ENCODE peak calls at places on chromosome 20, in four cellular contexts. One of them, this sample, is unnamed.

GRCh38 chr20:47438464-47439381 is 63.0 kb upstream of the NCOA3 start:
- DNase-seq in Panc1: no peak
- DNase-seq in WERI-Rb-1: no peak
- DNase-seq in CD14-positive monocyte: peak
- DNase-seq in this sample: no peak

GRCh38 chr20:58349586-58349985 is 39.4 kb upstream of the VAPB start:
- DNase-seq in CD14-positive monocyte: no peak
- DNase-seq in Panc1: no peak
- DNase-seq in WERI-Rb-1: no peak
- DNase-seq in this sample: no peak

GRCh38 chr20:23159256-23159922 is 73.3 kb upstream of the CD93 start:
- DNase-seq in CD14-positive monocyte: no peak
- DNase-seq in WERI-Rb-1: peak
- DNase-seq in Panc1: no peak
- DNase-seq in this sample: no peak

GRCh38 chr20:47540443-47541354 is 39.0 kb downstream of the NCOA3 start:
- DNase-seq in CD14-positive monocyte: peak
- DNase-seq in WERI-Rb-1: no peak
- DNase-seq in Panc1: no peak
- DNase-seq in this sample: no peak

GRCh38 chr20:45090481-45090880 is 10.4 kb downstream of the KCNS1 start:
- DNase-seq in CD14-positive monocyte: no peak
- DNase-seq in WERI-Rb-1: no peak
- DNase-seq in Panc1: no peak
- DNase-seq in this sample: no peak

GRCh38 chr20:25549172-25549865 is 36.0 kb downstream of the NINL start:
- DNase-seq in Panc1: no peak
- DNase-seq in WERI-Rb-1: no peak
- DNase-seq in CD14-positive monocyte: no peak
- DNase-seq in this sample: no peak

GRCh38 chr20:39282619-39283092 is 320.5 kb downstream of the DHX35 start:
- DNase-seq in Panc1: no peak
- DNase-seq in CD14-positive monocyte: no peak
- DNase-seq in WERI-Rb-1: no peak
- DNase-seq in this sample: no peak

GRCh38 chr20:50475879-50476292 is 34.3 kb upstream of the PTPN1 start:
- DNase-seq in Panc1: no peak
- DNase-seq in WERI-Rb-1: no peak
- DNase-seq in CD14-positive monocyte: no peak
- DNase-seq in this sample: no peak

GRCh38 chr20:11919046-11919445 is 1.4 kb downstream of the BTBD3 start:
- DNase-seq in WERI-Rb-1: peak
- DNase-seq in Panc1: no peak
- DNase-seq in CD14-positive monocyte: no peak
- DNase-seq in this sample: no peak

GRCh38 chr20:23820493-23820892 is 6.0 kb downstream of the CST2 start:
- DNase-seq in CD14-positive monocyte: no peak
- DNase-seq in WERI-Rb-1: no peak
- DNase-seq in Panc1: no peak
- DNase-seq in this sample: no peak

GRCh38 chr20:40309731-40310130 is 379.3 kb downstream of the MAFB start:
- DNase-seq in WERI-Rb-1: no peak
- DNase-seq in Panc1: no peak
- DNase-seq in CD14-positive monocyte: no peak
- DNase-seq in this sample: no peak

DNA sequence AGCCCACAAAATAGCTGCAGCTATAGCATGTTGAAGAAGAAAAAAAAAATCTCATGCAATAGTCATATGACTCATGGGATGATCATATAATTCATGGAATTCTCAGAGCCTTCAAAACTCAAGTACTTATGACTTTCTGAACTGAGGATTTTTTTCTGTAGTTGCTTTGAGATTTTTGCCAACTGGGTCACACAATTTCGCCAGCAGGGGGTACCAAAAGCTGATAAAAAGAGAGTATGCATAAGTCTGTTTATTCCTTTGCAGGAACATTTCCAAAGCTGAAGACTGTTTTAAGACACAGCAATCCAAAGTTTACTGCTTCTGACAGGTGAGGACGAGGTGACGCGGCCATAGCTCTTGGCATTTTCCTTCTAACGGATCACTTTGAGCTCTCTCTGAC is 586.1 kb upstream of the CHD6 start:
- DNase-seq in CD14-positive monocyte: no peak
- DNase-seq in WERI-Rb-1: peak
- DNase-seq in Panc1: no peak
- DNase-seq in this sample: no peak
- TF ChIP-seq CTCF in CD14-positive monocyte: no peak
- TF ChIP-seq CTCF in WERI-Rb-1: peak
- TF ChIP-seq CTCF in Panc1: no peak
- TF ChIP-seq CTCF in this sample: no peak

GRCh38 chr20:34075647-34076046 is 36.4 kb downstream of the EIF2S2 start:
- DNase-seq in WERI-Rb-1: no peak
- DNase-seq in Panc1: no peak
- DNase-seq in CD14-positive monocyte: no peak
- DNase-seq in this sample: no peak

GRCh38 chr20:34078540-34078939 is 33.5 kb downstream of the EIF2S2 start:
- DNase-seq in Panc1: no peak
- DNase-seq in CD14-positive monocyte: no peak
- DNase-seq in WERI-Rb-1: no peak
- DNase-seq in this sample: no peak

GRCh38 chr20:34074101-34074760 is 37.8 kb downstream of the EIF2S2 start:
- DNase-seq in CD14-positive monocyte: no peak
- DNase-seq in WERI-Rb-1: peak
- DNase-seq in Panc1: no peak
- DNase-seq in this sample: no peak

GRCh38 chr20:34079818-34080217 is 32.2 kb downstream of the EIF2S2 start:
- DNase-seq in WERI-Rb-1: no peak
- DNase-seq in CD14-positive monocyte: no peak
- DNase-seq in Panc1: no peak
- DNase-seq in this sample: no peak

GRCh38 chr20:34076952-34077351 is 35.1 kb downstream of the EIF2S2 start:
- DNase-seq in CD14-positive monocyte: no peak
- DNase-seq in WERI-Rb-1: no peak
- DNase-seq in Panc1: no peak
- DNase-seq in this sample: no peak
- TF ChIP-seq CTCF in CD14-positive monocyte: no peak
- TF ChIP-seq CTCF in WERI-Rb-1: no peak
- TF ChIP-seq CTCF in Panc1: no peak
- TF ChIP-seq CTCF in this sample: no peak

GRCh38 chr20:55415567-55416142 is 589.7 kb downstream of the CBLN4 start:
- DNase-seq in CD14-positive monocyte: no peak
- DNase-seq in Panc1: peak
- DNase-seq in WERI-Rb-1: no peak
- DNase-seq in this sample: no peak

GRCh38 chr20:55417797-55418196 is 587.5 kb downstream of the CBLN4 start:
- DNase-seq in WERI-Rb-1: no peak
- DNase-seq in CD14-positive monocyte: no peak
- DNase-seq in Panc1: no peak
- DNase-seq in this sample: no peak
- TF ChIP-seq CTCF in WERI-Rb-1: no peak
- TF ChIP-seq CTCF in CD14-positive monocyte: no peak
- TF ChIP-seq CTCF in Panc1: no peak
- TF ChIP-seq CTCF in this sample: no peak

DNA sequence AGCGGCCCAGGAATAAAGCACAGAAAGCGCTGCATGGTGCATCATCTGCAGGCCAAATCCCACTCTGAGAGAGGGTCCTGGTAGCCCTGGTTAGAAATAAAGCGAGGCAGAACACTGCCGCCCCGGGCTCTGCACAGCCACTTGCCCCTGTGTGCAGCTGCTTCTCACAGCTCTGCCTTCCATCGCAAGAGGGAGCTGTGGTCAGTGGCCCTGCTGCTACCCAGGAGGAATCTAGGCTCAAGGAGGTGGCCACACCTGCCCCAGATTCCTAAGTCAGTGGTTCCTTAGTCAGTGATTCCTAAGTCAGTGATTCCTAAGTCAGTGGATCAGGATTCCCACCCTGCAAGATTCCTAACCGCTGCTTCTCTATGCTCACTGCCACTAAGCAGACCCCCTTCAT is 8.8 kb downstream of the CDH4 start:
- DNase-seq in Panc1: no peak
- DNase-seq in WERI-Rb-1: no peak
- DNase-seq in CD14-positive monocyte: no peak
- DNase-seq in this sample: no peak
- TF ChIP-seq CTCF in Panc1: peak
- TF ChIP-seq CTCF in WERI-Rb-1: no peak
- TF ChIP-seq CTCF in CD14-positive monocyte: no peak
- TF ChIP-seq CTCF in this sample: no peak

GRCh38 chr20:59985864-59986263 is 27.6 kb downstream of the CDH26 start:
- DNase-seq in Panc1: no peak
- DNase-seq in CD14-positive monocyte: no peak
- DNase-seq in WERI-Rb-1: peak
- DNase-seq in this sample: no peak
- TF ChIP-seq CTCF in Panc1: peak
- TF ChIP-seq CTCF in CD14-positive monocyte: peak
- TF ChIP-seq CTCF in WERI-Rb-1: peak
- TF ChIP-seq CTCF in this sample: no peak

This sample was measured in chondrocyte.